ENCODE peak calls at places on chromosomes 7 and 10, in eight cellular contexts. V, C, S, Y, R, N, W and P are unnamed samples.

GRCh38 chr7:156368053-156368452 is 272.5 kb upstream of the RNF32 start:
- ATAC-seq in V (no peak), C (no peak), S (no peak), Y (no peak), R (no peak), N (no peak), W (no peak), P (no peak)

GRCh38 chr10:34217524-34217923 is 597.6 kb downstream of the PARD3 start:
- ATAC-seq in V (no peak), C (no peak), S (no peak), Y (no peak), R (no peak), N (no peak), W (no peak), P (peak)

GRCh38 chr7:14850039-14850438 is 52.5 kb downstream of the DGKB start:
- ATAC-seq in V (no peak), C (no peak), S (no peak), Y (no peak), R (no peak), N (peak), W (no peak), P (no peak)

GRCh38 chr7:158583810-158584209 is 3.8 kb downstream of the PTPRN2 start:
- ATAC-seq in V (no peak), C (no peak), S (no peak), Y (no peak), R (no peak), N (no peak), W (no peak), P (no peak)

GRCh38 chr10:60299961-60300883 is 89.5 kb downstream of the ANK3 start:
- ATAC-seq in V (peak), C (no peak), S (no peak), Y (no peak), R (no peak), N (no peak), W (no peak), P (no peak)

GRCh38 chr10:74900297-74900696 is 73.9 kb downstream of the KAT6B start:
- ATAC-seq in V (no peak), C (peak), S (no peak), Y (peak), R (peak), N (peak), W (no peak), P (peak)

GRCh38 chr7:17900464-17900863 is 39.8 kb downstream of the SNX13 start:
- ATAC-seq in V (no peak), C (no peak), S (no peak), Y (no peak), R (no peak), N (no peak), W (no peak), P (no peak)

GRCh38 chr10:129171816-129172215 is 295.2 kb upstream of the MGMT start:
- ATAC-seq in V (no peak), C (no peak), S (no peak), Y (no peak), R (no peak), N (no peak), W (no peak), P (no peak)

GRCh38 chr7:17269345-17270221 is 28.9 kb upstream of the AHR start:
- ATAC-seq in V (no peak), C (no peak), S (no peak), Y (no peak), R (no peak), N (no peak), W (no peak), P (no peak)

GRCh38 chr10:91367127-91367531 is 43.0 kb upstream of the HECTD2 start:
- ATAC-seq in V (peak), C (peak), S (no peak), Y (no peak), R (no peak), N (peak), W (no peak), P (no peak)

GRCh38 chr7:41886257-41886905 is 183.5 kb upstream of the INHBA start:
- ATAC-seq in V (peak), C (no peak), S (no peak), Y (no peak), R (no peak), N (no peak), W (peak), P (no peak)

GRCh38 chr10:114715171-114715670 is 57.1 kb upstream of the ABLIM1 start:
- ATAC-seq in V (no peak), C (no peak), S (no peak), Y (no peak), R (no peak), N (no peak), W (no peak), P (no peak)

GRCh38 chr10:47326927-47327330 is 4.7 kb downstream of the GDF2 start:
- ATAC-seq in V (peak), C (no peak), S (no peak), Y (no peak), R (no peak), N (no peak), W (no peak), P (no peak)

GRCh38 chr10:123147635-123148413 is at the start of gene HMX2:
- ATAC-seq in V (no peak), C (peak), S (no peak), Y (peak), R (peak), N (peak), W (peak), P (no peak)

GRCh38 chr7:43701502-43701859 is 27.8 kb downstream of the COA1 start:
- ATAC-seq in V (no peak), C (no peak), S (no peak), Y (no peak), R (no peak), N (no peak), W (no peak), P (no peak)

GRCh38 chr7:20748853-20749252 is 37.8 kb downstream of the SP8 start:
- ATAC-seq in V (no peak), C (no peak), S (no peak), Y (no peak), R (no peak), N (no peak), W (no peak), P (no peak)

GRCh38 chr7:120404042-120404441 is 131.1 kb downstream of the KCND2 start:
- ATAC-seq in V (no peak), C (peak), S (no peak), Y (no peak), R (no peak), N (peak), W (peak), P (peak)

GRCh38 chr10:48430402-48430993 is 124.0 kb downstream of the MAPK8 start:
- ATAC-seq in V (no peak), C (no peak), S (no peak), Y (no peak), R (no peak), N (no peak), W (no peak), P (no peak)

GRCh38 chr10:32371101-32371500 is 24.1 kb upstream of the EPC1 start:
- ATAC-seq in V (peak), C (no peak), S (no peak), Y (no peak), R (no peak), N (no peak), W (no peak), P (no peak)